ENCODE peak calls at places on chromosomes 1 and 21, in five cellular contexts. C, Z, K, G and E are unnamed samples.

GRCh38 chr1:56644064-56644940 is 812 bp upstream of the PRKAA2 start:
- DNase-seq in K (peak; percentile 43), C (no peak), Z (no peak), G (no peak), E (no peak)

GRCh38 chr1:159211331-159212136 is 6.9 kb downstream of the ACKR1 start:
- DNase-seq in C (no peak), Z (peak; percentile 24), K (no peak), G (no peak), E (no peak)

GRCh38 chr21:36207577-36208320 is 51.1 kb downstream of the DOP1B start:
- DNase-seq in G (no peak), K (no peak), C (no peak), Z (no peak), E (peak; percentile 19)

GRCh38 chr21:38853421-38853919 is 47.7 kb downstream of the ETS2 start:
- DNase-seq in K (peak; percentile 89), G (peak; percentile 82), C (no peak), Z (peak; percentile 55), E (peak; percentile 81)

GRCh38 chr21:39651206-39651605 is 38.5 kb downstream of the B3GALT5 start:
- DNase-seq in K (no peak), Z (no peak), C (no peak), G (no peak), E (peak; percentile 44)

GRCh38 chr21:16422702-16423101 is 692.9 kb downstream of the USP25 start:
- DNase-seq in Z (no peak), K (no peak), C (no peak), G (no peak), E (no peak)

GRCh38 chr1:4090556-4090955 is 190.5 kb upstream of the C1orf174 start:
- DNase-seq in G (no peak), C (no peak), K (no peak), Z (no peak), E (no peak)

GRCh38 chr1:95021794-95022193 is 51.0 kb downstream of the ALG14 start:
- DNase-seq in C (no peak), K (no peak), Z (no peak), G (no peak), E (no peak)

GRCh38 chr1:15627343-15627988 is 10.2 kb downstream of the DDI2 start:
- DNase-seq in Z (no peak), K (no peak), G (no peak), C (no peak), E (peak; percentile 83)

GRCh38 chr1:94528271-94528670 is 13.3 kb downstream of the F3 start:
- DNase-seq in Z (no peak), K (no peak), G (no peak), C (no peak), E (peak; percentile 34)

GRCh38 chr21:18041012-18041411 is 203.6 kb upstream of the CHODL start:
- DNase-seq in C (no peak), K (no peak), Z (no peak), G (no peak), E (no peak)

GRCh38 chr21:33078907-33079582 is 9.1 kb downstream of the OLIG1 start:
- DNase-seq in Z (peak; percentile 0), C (no peak), G (peak; percentile 13), K (no peak), E (peak; percentile 41)

GRCh38 chr1:39574646-39575045 is 1.9 kb downstream of the PABPC4 start:
- DNase-seq in K (no peak), C (no peak), Z (no peak), G (no peak), E (no peak)

GRCh38 chr1:24591781-24592180 is 35.9 kb downstream of the NCMAP start:
- DNase-seq in C (no peak), G (no peak), K (no peak), Z (no peak), E (no peak)

GRCh38 chr1:225816643-225817538 is 7.0 kb downstream of the EPHX1 start:
- DNase-seq in C (peak; percentile 34), Z (no peak), G (no peak), K (no peak), E (peak; percentile 38)

GRCh38 chr1:26363549-26364448 is 8.8 kb downstream of the ZNF683 start:
- DNase-seq in G (peak; percentile 15), Z (peak; percentile 33), K (peak; percentile 96), C (peak; percentile 64), E (peak; percentile 64)

GRCh38 chr1:69700770-69701169 is 133.0 kb downstream of the LRRC7 start:
- DNase-seq in C (no peak), Z (no peak), G (no peak), K (no peak), E (peak; percentile 9)

GRCh38 chr1:85366391-85366790 is 90.0 kb upstream of the BCL10 start:
- DNase-seq in Z (no peak), G (peak; percentile 69), K (no peak), C (no peak), E (peak; percentile 89)

GRCh38 chr1:39575191-39576015 is 1.2 kb downstream of the PABPC4 start:
- DNase-seq in Z (no peak), C (no peak), K (peak; percentile 87), G (no peak), E (peak; percentile 40)

GRCh38 chr1:41588334-41588875 is 103.9 kb upstream of the EDN2 start:
- DNase-seq in C (no peak), G (no peak), Z (no peak), K (no peak), E (no peak)

DNA sequence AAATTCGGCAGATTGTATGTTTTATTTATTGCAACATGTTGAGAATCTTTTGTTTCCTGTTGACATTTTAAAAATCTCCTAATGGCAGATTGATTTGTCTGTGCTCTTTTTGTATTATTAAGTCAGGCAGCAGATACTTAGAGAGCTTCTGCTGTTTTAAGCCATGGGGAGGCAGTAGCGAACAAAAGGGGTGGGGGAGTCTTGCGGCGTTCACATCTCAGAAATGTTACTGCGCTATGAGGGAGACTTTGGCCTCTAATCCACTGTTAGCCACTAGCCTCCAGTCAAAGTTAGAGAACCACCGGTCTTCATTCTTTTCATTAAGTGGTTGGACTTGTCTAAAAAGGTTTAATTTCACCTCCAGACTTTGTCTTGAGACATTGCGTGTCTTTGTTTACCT is 93.6 kb downstream of the DYRK1A start:
- DNase-seq in K (no peak), Z (no peak), G (no peak), C (no peak), E (no peak)
- TF ChIP-seq CTCF in K (no peak), Z (peak; percentile 64), G (peak; percentile 26), C (no peak), E (peak; percentile 28)

DNA sequence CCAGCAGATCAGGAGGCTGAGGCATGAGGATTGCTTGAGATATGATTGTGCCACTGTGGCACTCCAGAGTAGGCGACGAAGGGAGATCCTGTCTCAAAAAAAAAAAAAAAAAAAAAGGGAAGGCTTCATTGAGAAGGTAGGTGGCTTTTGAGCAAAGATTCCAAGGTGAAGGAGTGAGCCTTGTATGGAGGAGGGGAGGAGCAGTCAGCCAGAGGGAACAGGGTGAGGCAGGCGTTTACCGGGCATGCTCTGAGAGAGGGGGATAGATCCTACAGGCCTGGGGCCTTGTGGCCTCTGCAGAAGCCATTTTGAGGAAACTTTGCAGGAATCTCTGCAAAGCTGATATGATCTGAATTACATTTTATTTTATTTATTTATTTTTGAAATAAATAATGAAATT is 5.1 kb upstream of the HDAC1 start:
- DNase-seq in K (no peak), C (no peak), G (no peak), Z (no peak), E (no peak)
- H3K4me3 ChIP-seq in K (no peak overlapping the region), C (no peak overlapping the region), G (no peak overlapping the region), Z (no peak overlapping the region), E (no peak overlapping the region)

GRCh38 chr1:192448026-192448578 is 127.5 kb upstream of the RGS1 start:
- DNase-seq in Z (no peak), G (no peak), K (no peak), C (no peak), E (peak; percentile 5)

GRCh38 chr1:192442736-192443135 is 125.9 kb downstream of the RGS21 start:
- DNase-seq in C (no peak), Z (no peak), G (no peak), K (no peak), E (peak; percentile 0)

GRCh38 chr1:192445243-192445642 is 128.5 kb downstream of the RGS21 start:
- DNase-seq in G (no peak), Z (no peak), K (no peak), C (no peak), E (no peak)

GRCh38 chr1:192443616-192444015 is 126.8 kb downstream of the RGS21 start:
- DNase-seq in G (no peak), K (no peak), C (no peak), Z (no peak), E (no peak)

GRCh38 chr1:192445849-192446489 is 129.2 kb downstream of the RGS21 start:
- DNase-seq in Z (peak; percentile 22), G (peak; percentile 29), C (peak; percentile 15), K (no peak), E (peak; percentile 43)
- TF ChIP-seq CTCF in Z (peak; percentile 78), G (peak; percentile 70), C (peak; percentile 76), K (peak; percentile 90), E (peak; percentile 81)

DNA sequence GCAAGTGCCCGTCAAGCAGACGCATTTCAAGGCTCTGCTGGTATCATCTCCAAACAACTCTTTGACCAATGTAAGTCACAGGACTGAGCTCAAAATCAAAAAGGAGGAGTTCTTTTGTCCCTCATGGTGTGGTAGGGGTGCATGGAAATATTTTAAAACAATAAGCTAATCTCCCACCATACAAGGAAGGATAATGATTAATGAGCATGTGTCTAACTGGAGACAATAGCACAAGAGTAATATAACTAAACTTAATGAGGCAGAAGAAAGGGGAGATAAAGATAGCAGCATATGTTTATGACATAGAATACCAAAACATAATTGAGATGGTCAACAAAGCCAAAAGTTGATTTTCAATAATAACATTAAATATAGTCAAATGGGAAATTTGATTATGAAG is 668.0 kb upstream of the ZP4 start:
- DNase-seq in G (no peak), Z (no peak), C (no peak), K (no peak), E (no peak)
- H3K4me3 ChIP-seq in G (no peak overlapping the region), Z (no peak overlapping the region), C (no peak overlapping the region), K (no peak overlapping the region), E (no peak overlapping the region)

GRCh38 chr1:156276532-156276931 is 6.1 kb downstream of the SMG5 start:
- DNase-seq in G (no peak), K (no peak), C (no peak), Z (no peak), E (peak; percentile 70)
- TF ChIP-seq CTCF in G (no peak), K (no peak), C (no peak), Z (no peak), E (no peak)

GRCh38 chr1:198651685-198652400 is 13.0 kb downstream of the PTPRC start:
- DNase-seq in Z (no peak), G (no peak), K (no peak), C (no peak), E (no peak)

GRCh38 chr1:198653815-198654413 is 15.1 kb downstream of the PTPRC start:
- DNase-seq in C (no peak), G (no peak), Z (no peak), K (no peak), E (no peak)

GRCh38 chr1:198657550-198658064 is 18.8 kb downstream of the PTPRC start:
- DNase-seq in C (no peak), G (peak; percentile 90), K (no peak), Z (no peak), E (peak; percentile 100)

GRCh38 chr1:198656500-198656932 is 17.7 kb downstream of the PTPRC start:
- DNase-seq in Z (no peak), C (no peak), G (no peak), K (peak; percentile 66), E (no peak)

GRCh38 chr1:198655464-198656121 is 16.8 kb downstream of the PTPRC start:
- DNase-seq in C (no peak), K (no peak), Z (no peak), G (no peak), E (peak; percentile 89)
- H3K4me3 ChIP-seq in C (no peak overlapping the region), K (no peak overlapping the region), Z (no peak overlapping the region), G (no peak overlapping the region), E (no peak overlapping the region)

GRCh38 chr1:219527994-219528393 is 84.9 kb downstream of the ZC3H11B start:
- DNase-seq in C (no peak), G (no peak), K (no peak), Z (no peak), E (no peak)
- TF ChIP-seq CTCF in C (no peak), G (no peak), K (no peak), Z (no peak), E (no peak)